ENCODE peak calls at places on chromosomes 13 and 19, in eight cellular contexts. K is ovary; X is uterus; L is IMR-90; M is tibial artery; J is left ventricle myocardium inferior; D is heart right ventricle; Z is CD8-positive, alpha-beta memory T cell. O is an unnamed sample.
A peak's percentile ranks its signal among the peaks of the same experiment; 100 is the strongest.

GRCh38 chr13:76928456-76928855 is 19.9 kb upstream of the ACOD1 start:
- DNase-seq in K (no peak), X (no peak), L (peak; percentile 3), M (no peak), J (no peak), D (no peak), Z (no peak), O (no peak)

GRCh38 chr19:28061111-28061510 is 1151.8 kb downstream of the UQCRFS1 start:
- DNase-seq in K (no peak), X (no peak), L (no peak), M (no peak), J (no peak), D (no peak), Z (no peak), O (no peak)

GRCh38 chr19:16381756-16382401 is 57.3 kb downstream of the KLF2 start:
- DNase-seq in K (peak; percentile 78), X (peak; percentile 86), L (no peak), M (peak; percentile 99), J (peak; percentile 80), D (peak; percentile 93), Z (no peak), O (peak; percentile 98)

GRCh38 chr13:74816737-74817136 is 665.2 kb downstream of the TBC1D4 start:
- DNase-seq in K (no peak), X (no peak), L (no peak), M (no peak), J (no peak), D (no peak), Z (no peak), O (no peak)

GRCh38 chr19:54158812-54159351 is 639 bp downstream of the LENG1 start:
- DNase-seq in K (no peak), X (no peak), L (peak; percentile 12), M (no peak), J (no peak), D (no peak), Z (no peak), O (no peak)

GRCh38 chr19:34288381-34288780 is 34.0 kb downstream of the GARRE1 start:
- DNase-seq in K (no peak), X (no peak), L (no peak), M (no peak), J (no peak), D (no peak), Z (no peak), O (no peak)

GRCh38 chr13:75870397-75870801 is 234.3 kb downstream of the LMO7 start:
- DNase-seq in K (no peak), X (peak; percentile 17), L (peak; percentile 20), M (no peak), J (no peak), D (no peak), Z (no peak), O (no peak)

GRCh38 chr13:83538636-83539035 is 343.6 kb downstream of the SLITRK1 start:
- DNase-seq in K (no peak), X (no peak), L (no peak), M (no peak), J (no peak), D (no peak), Z (no peak), O (no peak)

GRCh38 chr13:74045583-74045982 is 88.6 kb downstream of the KLF12 start:
- DNase-seq in K (no peak), X (no peak), L (no peak), M (no peak), J (no peak), D (no peak), Z (no peak), O (no peak)

GRCh38 chr19:30479231-30479630 is 107.0 kb downstream of the ZNF536 start:
- DNase-seq in K (no peak), X (peak; percentile 20), L (no peak), M (no peak), J (no peak), D (no peak), Z (no peak), O (no peak)

GRCh38 chr19:48639483-48640375 is 2.5 kb upstream of the DBP start:
- DNase-seq in K (peak; percentile 60), X (no peak), L (no peak), M (no peak), J (no peak), D (peak; percentile 26), Z (no peak), O (no peak)

GRCh38 chr13:105334211-105334610 is 1201.3 kb downstream of the EFNB2 start:
- DNase-seq in K (no peak), X (no peak), L (peak; percentile 79), M (no peak), J (no peak), D (no peak), Z (no peak), O (no peak)

GRCh38 chr19:37227996-37228395 is 10.0 kb downstream of the ZNF383 start:
- DNase-seq in K (no peak), X (no peak), L (no peak), M (no peak), J (no peak), D (no peak), Z (peak; percentile 20), O (no peak)

GRCh38 chr13:107025991-107026390 is 458.1 kb upstream of the ARGLU1 start:
- DNase-seq in K (no peak), X (no peak), L (peak; percentile 71), M (peak; percentile 92), J (peak; percentile 31), D (peak; percentile 66), Z (no peak), O (peak; percentile 91)

GRCh38 chr13:62357887-62358645 is 942.4 kb upstream of the PCDH20 start:
- DNase-seq in K (no peak), X (no peak), L (peak; percentile 71), M (no peak), J (no peak), D (no peak), Z (no peak), O (no peak)

GRCh38 chr13:85567909-85568308 is 231.3 kb downstream of the SLITRK6 start:
- DNase-seq in K (no peak), X (no peak), L (no peak), M (no peak), J (no peak), D (no peak), Z (no peak), O (no peak)

GRCh38 chr13:97385146-97385545 is 48.8 kb upstream of the RAP2A start:
- DNase-seq in K (no peak), X (no peak), L (peak; percentile 17), M (no peak), J (no peak), D (no peak), Z (no peak), O (no peak)

GRCh38 chr13:40644838-40645620 is 21.4 kb downstream of the FOXO1 start:
- DNase-seq in K (no peak), X (no peak), L (no peak), M (no peak), J (no peak), D (no peak), Z (no peak), O (no peak)

DNA sequence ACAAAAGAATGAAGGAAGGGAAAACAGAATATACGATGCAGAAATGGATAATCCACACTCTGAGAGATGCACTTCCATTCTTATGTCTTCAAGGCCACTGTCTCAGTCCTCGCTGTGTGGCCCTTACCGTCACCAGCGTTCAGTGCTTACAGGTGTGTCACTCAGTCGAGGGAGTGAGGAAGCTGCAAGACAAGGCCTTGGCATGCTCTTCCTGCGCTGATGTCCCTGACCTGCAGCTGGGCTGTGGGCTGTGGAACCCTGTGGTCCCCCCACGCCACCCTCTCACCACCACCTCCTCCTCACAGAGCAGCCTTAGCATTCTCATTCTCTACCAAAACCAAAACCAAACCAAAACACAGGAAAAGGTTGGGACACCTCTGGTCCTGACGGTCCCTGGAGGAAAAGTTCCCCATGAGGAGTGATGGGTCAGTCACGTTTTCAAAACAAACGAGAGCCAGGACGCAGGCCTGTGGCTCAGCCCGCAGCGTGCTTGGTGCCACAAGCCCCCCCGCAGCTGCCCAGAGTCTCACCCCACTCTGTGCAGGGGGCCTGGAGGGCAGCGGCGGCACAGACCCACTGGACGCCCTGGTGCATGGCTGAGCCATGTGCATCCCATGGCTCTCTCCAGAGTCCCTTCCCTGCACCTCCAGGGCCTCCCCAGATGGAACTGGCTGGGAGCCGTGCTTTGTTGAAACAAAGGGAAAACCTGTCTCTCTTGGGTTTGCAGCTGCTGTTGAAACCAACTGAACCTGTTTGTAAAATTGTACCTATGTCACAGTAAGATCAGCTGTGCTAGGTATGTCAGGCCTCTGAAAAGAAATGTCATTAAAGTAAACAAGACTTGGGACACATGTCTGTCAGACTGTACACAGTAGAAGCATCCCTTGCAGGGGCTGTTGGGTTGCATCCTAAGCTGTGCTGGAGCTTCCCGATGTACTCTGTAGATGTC is 48.3 kb upstream of the GPR183 start:
- DNase-seq in K (no peak), X (no peak), L (no peak), M (no peak), J (no peak), D (no peak), Z (no peak), O (no peak)
- H3K4me1 ChIP-seq in K (peaks cover 11% of the 10 kb centered on the region), X (no peaks in the 10 kb centered on the region), L (peaks cover 16% of the 10 kb centered on the region), M (no peaks in the 10 kb centered on the region), J (peaks cover 25% of the 10 kb centered on the region), D (no peaks in the 10 kb centered on the region), Z (peaks cover 100% of the 10 kb centered on the region), O (no peaks in the 10 kb centered on the region)

DNA sequence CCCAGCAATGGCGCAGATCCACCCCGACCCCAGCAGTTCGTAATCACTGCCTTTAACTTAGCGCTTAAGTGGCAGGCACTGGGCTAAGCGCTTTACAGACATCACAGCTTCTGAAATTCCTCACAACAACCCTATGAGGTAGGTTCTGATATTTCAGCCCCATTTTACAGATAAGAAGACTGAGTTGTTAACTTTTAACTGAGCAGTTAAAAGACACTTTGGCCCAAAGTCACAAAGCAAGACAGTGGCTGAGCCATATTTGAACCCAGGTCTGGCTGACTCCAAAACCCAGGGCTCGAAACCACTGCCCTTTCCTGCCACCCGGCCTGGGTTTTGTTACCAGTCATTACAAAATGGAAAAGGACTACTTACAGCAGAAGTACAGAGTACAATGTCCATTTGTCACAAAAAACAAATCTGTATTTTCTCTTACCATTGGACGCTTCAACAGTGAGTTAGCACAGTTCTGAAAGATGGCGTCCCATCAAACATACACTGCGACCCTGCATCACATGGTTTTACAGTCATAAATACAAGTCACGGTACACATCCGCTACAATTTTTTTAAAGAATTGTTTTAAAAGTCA is 8.5 kb downstream of the HNRNPL start:
- DNase-seq in K (no peak), X (no peak), L (no peak), M (no peak), J (no peak), D (no peak), Z (no peak), O (no peak)
- H3K4me1 ChIP-seq in K (no peaks in the 10 kb centered on the region), X (no peaks in the 10 kb centered on the region), L (peaks cover 6% of the 10 kb centered on the region), M (no peaks in the 10 kb centered on the region), J (peaks cover 59% of the 10 kb centered on the region), D (peaks cover 14% of the 10 kb centered on the region), Z (peaks cover 58% of the 10 kb centered on the region), O (no peaks in the 10 kb centered on the region)

DNA sequence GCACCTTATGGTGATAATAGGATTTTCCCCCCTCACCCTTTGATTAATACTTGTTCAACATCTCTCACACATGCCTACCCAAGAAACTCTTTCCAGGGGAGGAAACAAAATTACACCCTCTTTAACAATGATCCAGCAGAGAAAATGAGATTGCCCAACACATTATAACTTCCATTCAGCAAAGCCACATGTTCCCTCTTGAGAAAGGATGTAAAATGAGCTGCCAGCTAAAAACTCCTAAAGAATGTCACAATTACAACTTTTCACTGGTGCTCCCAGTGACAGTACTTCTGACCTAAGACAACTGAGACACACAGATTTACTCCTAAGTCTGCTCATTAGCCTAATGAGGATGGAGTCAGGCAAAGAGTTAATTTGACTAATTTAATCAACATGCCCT is 621.4 kb downstream of the DIAPH3 start:
- DNase-seq in K (no peak), X (no peak), L (no peak), M (no peak), J (no peak), D (no peak), Z (no peak), O (no peak)
- H3K4me1 ChIP-seq in K (no peaks in the 10 kb centered on the region), X (no peaks in the 10 kb centered on the region), L (no peaks in the 10 kb centered on the region), M (no peaks in the 10 kb centered on the region), J (no peaks in the 10 kb centered on the region), D (no peaks in the 10 kb centered on the region), Z (no peaks in the 10 kb centered on the region), O (no peaks in the 10 kb centered on the region)

GRCh38 chr19:45879971-45880370 is 6.0 kb downstream of the IRF2BP1 start:
- DNase-seq in K (no peak), X (no peak), L (no peak), M (no peak), J (no peak), D (no peak), Z (no peak), O (no peak)
- H3K4me1 ChIP-seq in K (peaks cover 18% of the 10 kb centered on the region), X (peaks cover 7% of the 10 kb centered on the region), L (peaks cover 9% of the 10 kb centered on the region), M (peaks cover 1% of the 10 kb centered on the region), J (peaks cover 43% of the 10 kb centered on the region), D (peaks cover 33% of the 10 kb centered on the region), Z (peaks cover 36% of the 10 kb centered on the region), O (no peaks in the 10 kb centered on the region)